ENCODE peak calls at places on chromosomes 16 and 17, in four cellular contexts. N is endothelial cell of umbilical vein, H is Panc1, M is HL-60. V is an unnamed sample.

GRCh38 chr16:57087003-57087402 is 5.4 kb upstream of the CPNE2 start:
- DNase-seq in N (no peak), H (no peak), M (no peak), V (no peak)

GRCh38 chr17:6536566-6537065 is 19.7 kb downstream of the PITPNM3 start:
- DNase-seq in N (no peak), H (no peak), M (no peak), V (no peak)

GRCh38 chr16:4918790-4919210 is 18.1 kb downstream of the PPL start:
- DNase-seq in N (no peak), H (no peak), M (no peak), V (no peak)

GRCh38 chr16:50289950-50290764 is 23.8 kb downstream of the ADCY7 start:
- DNase-seq in N (no peak), H (no peak), M (no peak), V (no peak)

GRCh38 chr17:18004345-18004744 is 31.7 kb downstream of the DRC3 start:
- DNase-seq in N (no peak), H (no peak), M (no peak), V (no peak)

GRCh38 chr16:87765473-87765775 is 362 bp downstream of the KLHDC4 start:
- DNase-seq in N (peak; percentile 38), H (no peak), M (peak; percentile 3), V (no peak)

GRCh38 chr16:55252577-55252976 is 71.4 kb upstream of the IRX6 start:
- DNase-seq in N (no peak), H (no peak), M (no peak), V (no peak)

GRCh38 chr17:28346746-28347246 is 10.5 kb downstream of the POLDIP2 start:
- DNase-seq in N (peak; percentile 90), H (no peak), M (no peak), V (no peak)

GRCh38 chr17:39635614-39636176 is 1.2 kb upstream of the STARD3 start:
- DNase-seq in N (no peak), H (no peak), M (peak; percentile 74), V (no peak)

GRCh38 chr17:41478240-41478639 is 2.7 kb downstream of the KRT35 start:
- DNase-seq in N (no peak), H (no peak), M (no peak), V (no peak)

DNA sequence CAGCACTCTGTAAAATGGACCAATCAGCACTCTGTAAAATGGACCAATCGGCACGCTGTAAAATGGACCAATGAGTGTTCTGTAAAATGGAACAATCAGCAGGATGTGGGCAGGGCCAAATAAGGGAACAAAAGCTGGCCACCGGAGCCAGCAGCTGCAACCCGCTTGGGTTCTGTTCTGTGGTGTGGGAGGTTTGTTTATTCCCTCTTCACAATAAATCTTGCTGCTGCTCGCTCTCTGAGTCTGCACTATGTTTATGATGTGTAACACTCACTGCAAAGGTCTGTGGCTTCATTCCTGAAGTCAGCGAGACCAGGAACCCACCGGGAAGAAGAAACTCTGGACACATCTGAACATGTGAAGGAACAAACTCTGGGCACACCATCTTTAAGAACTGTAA is 20.5 kb downstream of the TMEM100 start:
- DNase-seq in N (no peak), H (no peak), M (no peak), V (no peak)
- TF ChIP-seq POLR2AphosphoS5 in N (no peak), H (no peak), M (no peak), V (no peak)

GRCh38 chr16:70701596-70701995 is 15.7 kb upstream of the MTSS2 start:
- DNase-seq in N (no peak), H (no peak), M (no peak), V (no peak)
- H3K4me3 ChIP-seq in N (no peak overlapping the region), H (no peak overlapping the region), M (no peak overlapping the region), V (no peak overlapping the region)

GRCh38 chr17:32941419-32942032 is 13.6 kb downstream of the TMEM98 start:
- DNase-seq in N (no peak), H (no peak), M (no peak), V (no peak)

GRCh38 chr17:32944248-32945020 is 16.5 kb downstream of the TMEM98 start:
- DNase-seq in N (no peak), H (no peak), M (no peak), V (no peak)

GRCh38 chr17:32943647-32944191 is 15.8 kb downstream of the TMEM98 start:
- DNase-seq in N (no peak), H (no peak), M (no peak), V (no peak)

GRCh38 chr17:32943206-32943605 is 15.3 kb downstream of the TMEM98 start:
- DNase-seq in N (no peak), H (no peak), M (no peak), V (no peak)

DNA sequence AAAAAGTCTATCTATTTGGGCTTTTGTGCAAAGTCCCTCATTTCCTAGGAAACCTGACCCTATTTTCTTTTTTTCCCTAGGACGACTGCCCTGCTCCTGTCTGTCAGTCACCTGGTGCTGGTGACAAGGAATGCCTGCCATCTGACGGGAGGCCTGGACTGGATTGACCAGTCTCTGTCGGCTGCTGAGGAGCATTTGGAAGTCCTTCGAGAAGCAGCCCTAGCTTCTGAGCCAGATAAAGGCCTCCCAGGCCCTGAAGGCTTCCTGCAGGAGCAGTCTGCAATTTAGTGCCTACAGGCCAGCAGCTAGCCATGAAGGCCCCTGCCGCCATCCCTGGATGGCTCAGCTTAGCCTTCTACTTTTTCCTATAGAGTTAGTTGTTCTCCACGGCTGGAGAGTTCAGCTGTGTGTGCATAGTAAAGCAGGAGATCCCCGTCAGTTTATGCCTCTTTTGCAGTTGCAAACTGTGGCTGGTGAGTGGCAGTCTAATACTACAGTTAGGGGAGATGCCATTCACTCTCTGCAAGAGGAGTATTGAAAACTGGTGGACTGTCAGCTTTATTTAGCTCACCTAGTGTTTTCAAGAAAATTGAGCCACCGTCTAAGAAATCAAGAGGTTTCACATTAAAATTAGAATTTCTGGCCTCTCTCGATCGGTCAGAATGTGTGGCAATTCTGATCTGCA is 12.9 kb downstream of the TMEM98 start:
- DNase-seq in N (no peak), H (no peak), M (no peak), V (no peak)
- TF ChIP-seq POLR2AphosphoS5 in N (no peak), H (no peak), M (no peak), V (no peak)

GRCh38 chr16:19884611-19885455 is at the start of gene GPRC5B:
- DNase-seq in N (peak; percentile 53), H (no peak), M (peak; percentile 18), V (peak; percentile 81)

GRCh38 chr16:19882641-19883040 is 2.0 kb downstream of the GPRC5B start:
- DNase-seq in N (no peak), H (no peak), M (no peak), V (no peak)

GRCh38 chr16:19882186-19882585 is 2.5 kb downstream of the GPRC5B start:
- DNase-seq in N (no peak), H (no peak), M (no peak), V (no peak)

GRCh38 chr16:19884021-19884485 is 595 bp downstream of the GPRC5B start:
- DNase-seq in N (peak; percentile 15), H (no peak), M (no peak), V (peak; percentile 74)

GRCh38 chr16:19883296-19883951 is 1.2 kb downstream of the GPRC5B start:
- DNase-seq in N (peak; percentile 31), H (no peak), M (no peak), V (no peak)
- H3K4me3 ChIP-seq in N (peak overlapping the region; percentile 83), H (peak overlapping the region; percentile 24), M (no peak overlapping the region), V (peak overlapping the region; percentile 53)

GRCh38 chr17:79607941-79608728 is 2.7 kb downstream of the RBFOX3 start:
- DNase-seq in N (peak; percentile 4), H (no peak), M (peak; percentile 3), V (no peak)
- TF ChIP-seq POLR2AphosphoS5 in N (no peak), H (no peak), M (no peak), V (no peak)

DNA sequence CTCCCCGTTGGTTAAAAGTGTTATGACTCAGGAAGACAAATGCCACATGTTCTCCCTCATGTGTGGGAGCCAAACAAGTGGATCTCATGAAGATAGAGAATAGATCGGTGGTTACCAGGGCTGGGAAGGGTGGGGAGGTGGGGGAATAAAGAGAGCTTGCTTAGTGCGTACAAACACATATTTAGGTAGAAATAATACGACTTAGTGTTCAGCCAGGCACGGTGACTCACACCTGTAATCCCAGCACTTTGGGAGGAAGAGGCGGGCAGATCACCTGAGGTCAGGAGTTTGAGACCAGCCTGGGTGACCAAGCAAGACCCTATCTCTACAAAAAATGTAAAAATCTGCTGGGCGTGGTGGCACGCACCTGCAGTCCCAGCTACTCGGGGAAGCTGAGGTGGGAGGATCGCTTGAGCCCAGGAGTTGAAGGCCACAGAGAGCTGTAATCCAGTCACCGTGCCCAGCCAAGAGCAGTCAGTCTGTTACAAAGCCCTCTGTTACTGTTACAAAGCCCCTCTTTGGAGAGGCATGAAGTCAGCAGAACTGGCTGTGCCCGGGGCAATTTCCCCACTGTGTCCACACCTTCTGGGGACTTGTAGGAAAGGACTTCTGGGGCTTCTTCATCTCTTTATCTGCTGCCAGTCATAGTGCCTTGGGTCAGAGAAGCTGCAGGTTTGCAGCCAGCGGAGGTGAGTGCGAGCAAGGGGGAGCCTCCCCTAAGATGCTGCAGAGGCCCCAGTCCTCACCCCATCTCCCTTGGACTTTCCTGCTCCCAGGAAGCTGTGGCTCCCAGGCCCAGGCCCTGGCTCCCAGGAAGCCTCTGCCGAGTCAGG is 4.3 kb upstream of the ALDH3A1 start:
- DNase-seq in N (no peak), H (no peak), M (no peak), V (peak; percentile 25)
- H3K4me3 ChIP-seq in N (no peak overlapping the region), H (no peak overlapping the region), M (no peak overlapping the region), V (no peak overlapping the region)

V was measured in spleen.